ENCODE peak calls at places on chromosomes 13 and 19, in seven cellular contexts. One of them, this sample, is unnamed. For H3K4me1, the result is how much of the 10 kb centered on the place peaks cover.

GRCh38 chr19:6274756-6275155 is 5.0 kb downstream of the MLLT1 start:
- DNase-seq in endothelial cell of umbilical vein: no peak
- DNase-seq in MM.1S: peak
- DNase-seq in GM23248: peak
- DNase-seq in neuronal stem cell: no peak
- DNase-seq in fibroblast of lung: no peak
- DNase-seq in neural progenitor cell: no peak
- DNase-seq in this sample: no peak

GRCh38 chr13:91326156-91326555 is 21.3 kb upstream of the MIR17HG start:
- DNase-seq in endothelial cell of umbilical vein: peak
- DNase-seq in MM.1S: no peak
- DNase-seq in GM23248: no peak
- DNase-seq in neuronal stem cell: no peak
- DNase-seq in fibroblast of lung: no peak
- DNase-seq in neural progenitor cell: no peak
- DNase-seq in this sample: no peak

GRCh38 chr19:5498817-5499535 is 43.8 kb downstream of the ZNRF4 start:
- DNase-seq in endothelial cell of umbilical vein: no peak
- DNase-seq in MM.1S: no peak
- DNase-seq in GM23248: no peak
- DNase-seq in neuronal stem cell: peak
- DNase-seq in fibroblast of lung: no peak
- DNase-seq in neural progenitor cell: peak
- DNase-seq in this sample: no peak

GRCh38 chr13:23289917-23290357 is 109.2 kb downstream of the SGCG start:
- DNase-seq in endothelial cell of umbilical vein: no peak
- DNase-seq in MM.1S: no peak
- DNase-seq in GM23248: peak
- DNase-seq in neuronal stem cell: no peak
- DNase-seq in fibroblast of lung: peak
- DNase-seq in neural progenitor cell: no peak
- DNase-seq in this sample: no peak

GRCh38 chr13:50400930-50401553 is 385.8 kb downstream of the KCNRG start:
- DNase-seq in endothelial cell of umbilical vein: peak
- DNase-seq in MM.1S: no peak
- DNase-seq in GM23248: peak
- DNase-seq in neuronal stem cell: no peak
- DNase-seq in fibroblast of lung: peak
- DNase-seq in neural progenitor cell: no peak
- DNase-seq in this sample: no peak

GRCh38 chr19:1690570-1691307 is 38.3 kb upstream of the TCF3 start:
- DNase-seq in endothelial cell of umbilical vein: no peak
- DNase-seq in MM.1S: no peak
- DNase-seq in GM23248: peak
- DNase-seq in neuronal stem cell: peak
- DNase-seq in fibroblast of lung: no peak
- DNase-seq in neural progenitor cell: peak
- DNase-seq in this sample: peak

GRCh38 chr13:97911311-97912138 is 42.0 kb upstream of the IPO5 start:
- DNase-seq in endothelial cell of umbilical vein: peak
- DNase-seq in MM.1S: peak
- DNase-seq in GM23248: peak
- DNase-seq in neuronal stem cell: no peak
- DNase-seq in fibroblast of lung: no peak
- DNase-seq in neural progenitor cell: peak
- DNase-seq in this sample: peak

GRCh38 chr19:44903602-44904425 is 1.8 kb upstream of the APOE start:
- DNase-seq in endothelial cell of umbilical vein: peak
- DNase-seq in MM.1S: peak
- DNase-seq in GM23248: peak
- DNase-seq in neuronal stem cell: peak
- DNase-seq in fibroblast of lung: peak
- DNase-seq in neural progenitor cell: peak
- DNase-seq in this sample: peak

GRCh38 chr19:3057275-3057714 is 5.0 kb downstream of the TLE5 start:
- DNase-seq in endothelial cell of umbilical vein: no peak
- DNase-seq in MM.1S: no peak
- DNase-seq in GM23248: peak
- DNase-seq in neuronal stem cell: no peak
- DNase-seq in fibroblast of lung: peak
- DNase-seq in neural progenitor cell: no peak
- DNase-seq in this sample: no peak

GRCh38 chr13:37209621-37210020 is 104.2 kb upstream of the CSNK1A1L start:
- DNase-seq in endothelial cell of umbilical vein: no peak
- DNase-seq in MM.1S: no peak
- DNase-seq in GM23248: peak
- DNase-seq in neuronal stem cell: no peak
- DNase-seq in fibroblast of lung: no peak
- DNase-seq in neural progenitor cell: no peak
- DNase-seq in this sample: no peak

GRCh38 chr13:27279506-27279905 is 8.9 kb downstream of the RASL11A start:
- DNase-seq in endothelial cell of umbilical vein: no peak
- DNase-seq in MM.1S: no peak
- DNase-seq in GM23248: no peak
- DNase-seq in neuronal stem cell: no peak
- DNase-seq in fibroblast of lung: no peak
- DNase-seq in neural progenitor cell: no peak
- DNase-seq in this sample: no peak

GRCh38 chr19:54473071-54473941 is at the start of gene CDC42EP5:
- DNase-seq in endothelial cell of umbilical vein: peak
- DNase-seq in MM.1S: no peak
- DNase-seq in GM23248: peak
- DNase-seq in neuronal stem cell: no peak
- DNase-seq in fibroblast of lung: peak
- DNase-seq in neural progenitor cell: peak
- DNase-seq in this sample: no peak

GRCh38 chr13:113520571-113520970 is 30.1 kb upstream of the DCUN1D2 start:
- DNase-seq in endothelial cell of umbilical vein: no peak
- DNase-seq in MM.1S: no peak
- DNase-seq in GM23248: no peak
- DNase-seq in neuronal stem cell: no peak
- DNase-seq in fibroblast of lung: no peak
- DNase-seq in neural progenitor cell: no peak
- DNase-seq in this sample: no peak
- H2AFZ ChIP-seq in endothelial cell of umbilical vein: no peak
- H2AFZ ChIP-seq in MM.1S: no peak
- H2AFZ ChIP-seq in GM23248: no peak
- H2AFZ ChIP-seq in neuronal stem cell: no peak
- H2AFZ ChIP-seq in fibroblast of lung: no peak
- H2AFZ ChIP-seq in neural progenitor cell: no peak
- H2AFZ ChIP-seq in this sample: no peak

DNA sequence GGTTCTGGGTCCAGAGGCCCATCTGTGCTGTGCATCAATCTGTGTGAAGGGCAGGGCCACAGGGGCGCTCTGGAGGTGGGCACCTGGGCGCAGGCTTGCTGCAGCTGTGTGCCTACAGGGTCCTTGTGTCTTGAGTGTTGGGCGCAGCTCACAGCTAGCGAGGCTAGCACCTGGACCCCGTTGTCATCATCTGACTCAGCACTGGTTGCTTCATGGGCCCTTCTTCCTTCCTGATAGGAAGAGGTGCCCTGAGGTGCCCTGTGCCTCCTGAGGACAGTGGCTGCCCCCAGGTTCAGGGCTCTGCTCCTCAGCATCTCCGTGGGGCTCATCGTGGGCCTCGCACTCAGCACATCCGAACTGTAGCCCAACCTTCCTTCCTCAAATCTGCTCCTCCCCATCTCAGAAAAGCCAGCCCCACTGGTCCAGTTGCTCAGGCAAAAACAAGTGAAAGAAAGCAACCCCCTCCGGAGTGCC is 54.8 kb downstream of the GATAD2A start:
- DNase-seq in endothelial cell of umbilical vein: no peak
- DNase-seq in MM.1S: no peak
- DNase-seq in GM23248: peak
- DNase-seq in neuronal stem cell: no peak
- DNase-seq in fibroblast of lung: no peak
- DNase-seq in neural progenitor cell: no peak
- DNase-seq in this sample: peak
- H3K4me1 ChIP-seq in endothelial cell of umbilical vein: half or more
- H3K4me1 ChIP-seq in MM.1S: under half
- H3K4me1 ChIP-seq in GM23248: half or more
- H3K4me1 ChIP-seq in neuronal stem cell: half or more
- H3K4me1 ChIP-seq in fibroblast of lung: half or more
- H3K4me1 ChIP-seq in neural progenitor cell: half or more
- H3K4me1 ChIP-seq in this sample: under half

DNA sequence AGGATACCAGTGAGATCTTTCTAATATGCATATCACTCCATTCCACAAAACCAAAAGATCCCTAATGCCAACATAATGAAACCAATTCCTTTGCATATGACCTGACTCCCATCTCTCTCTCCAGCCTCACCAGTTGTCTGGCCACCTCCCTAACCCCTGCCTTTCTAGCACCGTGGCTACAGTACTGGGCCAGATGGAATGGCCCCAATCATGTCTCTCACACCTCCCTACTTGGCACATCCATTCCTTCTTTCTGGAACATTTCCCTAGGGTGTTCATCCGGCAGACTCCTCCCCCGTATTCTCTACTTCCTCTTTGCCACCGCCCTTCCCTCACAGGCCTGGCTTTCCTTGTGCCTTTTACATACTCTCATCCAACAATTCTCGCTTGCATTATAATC is 62.0 kb downstream of the GPALPP1 start:
- DNase-seq in endothelial cell of umbilical vein: no peak
- DNase-seq in MM.1S: no peak
- DNase-seq in GM23248: no peak
- DNase-seq in neuronal stem cell: no peak
- DNase-seq in fibroblast of lung: no peak
- DNase-seq in neural progenitor cell: no peak
- DNase-seq in this sample: no peak
- H2AFZ ChIP-seq in endothelial cell of umbilical vein: peak
- H2AFZ ChIP-seq in MM.1S: no peak
- H2AFZ ChIP-seq in GM23248: no peak
- H2AFZ ChIP-seq in neuronal stem cell: no peak
- H2AFZ ChIP-seq in fibroblast of lung: no peak
- H2AFZ ChIP-seq in neural progenitor cell: no peak
- H2AFZ ChIP-seq in this sample: no peak

GRCh38 chr19:14476663-14477401 is 1.7 kb upstream of the PTGER1 start:
- DNase-seq in endothelial cell of umbilical vein: no peak
- DNase-seq in MM.1S: no peak
- DNase-seq in GM23248: peak
- DNase-seq in neuronal stem cell: no peak
- DNase-seq in fibroblast of lung: peak
- DNase-seq in neural progenitor cell: no peak
- DNase-seq in this sample: peak
- H3K4me1 ChIP-seq in endothelial cell of umbilical vein: under half
- H3K4me1 ChIP-seq in MM.1S: under half
- H3K4me1 ChIP-seq in GM23248: under half
- H3K4me1 ChIP-seq in neuronal stem cell: under half
- H3K4me1 ChIP-seq in fibroblast of lung: under half
- H3K4me1 ChIP-seq in neural progenitor cell: under half
- H3K4me1 ChIP-seq in this sample: under half

GRCh38 chr19:8001995-8002849 is 3.2 kb downstream of the ELAVL1 start:
- DNase-seq in endothelial cell of umbilical vein: peak
- DNase-seq in MM.1S: peak
- DNase-seq in GM23248: peak
- DNase-seq in neuronal stem cell: peak
- DNase-seq in fibroblast of lung: peak
- DNase-seq in neural progenitor cell: peak
- DNase-seq in this sample: peak

GRCh38 chr19:8004723-8005513 is 523 bp downstream of the ELAVL1 start:
- DNase-seq in endothelial cell of umbilical vein: peak
- DNase-seq in MM.1S: peak
- DNase-seq in GM23248: peak
- DNase-seq in neuronal stem cell: no peak
- DNase-seq in fibroblast of lung: peak
- DNase-seq in neural progenitor cell: no peak
- DNase-seq in this sample: peak

GRCh38 chr19:8001651-8001994 is 3.8 kb downstream of the ELAVL1 start:
- DNase-seq in endothelial cell of umbilical vein: no peak
- DNase-seq in MM.1S: no peak
- DNase-seq in GM23248: peak
- DNase-seq in neuronal stem cell: no peak
- DNase-seq in fibroblast of lung: no peak
- DNase-seq in neural progenitor cell: no peak
- DNase-seq in this sample: no peak

GRCh38 chr19:8004001-8004400 is 1.4 kb downstream of the ELAVL1 start:
- DNase-seq in endothelial cell of umbilical vein: no peak
- DNase-seq in MM.1S: no peak
- DNase-seq in GM23248: no peak
- DNase-seq in neuronal stem cell: no peak
- DNase-seq in fibroblast of lung: no peak
- DNase-seq in neural progenitor cell: no peak
- DNase-seq in this sample: no peak

DNA sequence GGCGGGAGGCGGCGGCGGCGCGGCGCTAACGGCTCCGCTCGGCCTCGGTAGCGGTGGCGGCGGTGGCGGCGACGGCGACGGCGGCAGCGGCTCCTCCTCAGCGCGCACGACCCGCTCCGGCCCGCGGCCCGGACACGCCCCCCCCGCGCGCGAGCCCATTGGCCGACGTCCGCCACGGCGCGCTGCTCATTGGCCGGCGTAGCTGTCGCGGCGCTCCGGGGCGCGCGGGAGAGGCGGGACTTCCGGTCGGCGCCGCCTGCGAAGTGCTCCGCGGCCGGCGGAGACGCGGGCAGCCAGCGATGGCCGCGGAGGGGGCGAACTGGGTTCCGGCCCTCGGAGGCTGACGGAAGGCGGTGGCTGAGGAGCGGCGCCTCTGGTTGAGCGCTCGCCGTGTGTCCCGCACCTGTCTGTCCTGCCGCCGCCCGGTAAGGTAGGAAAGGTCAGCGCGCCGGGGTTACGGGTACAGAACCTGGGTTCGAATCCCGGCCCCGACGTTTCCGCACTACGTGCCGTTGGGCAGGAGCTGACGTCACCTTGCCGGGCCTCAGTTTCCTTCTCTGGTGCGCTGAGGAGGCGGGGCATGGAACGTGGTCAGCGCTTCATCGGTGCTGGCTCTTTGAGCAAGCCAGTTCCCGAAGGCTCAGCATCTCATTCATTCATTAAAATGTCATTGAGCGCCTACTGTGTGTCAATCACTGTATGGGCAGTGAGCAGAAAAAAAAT is at the start of gene ELAVL1:
- DNase-seq in endothelial cell of umbilical vein: peak
- DNase-seq in MM.1S: peak
- DNase-seq in GM23248: peak
- DNase-seq in neuronal stem cell: peak
- DNase-seq in fibroblast of lung: peak
- DNase-seq in neural progenitor cell: peak
- DNase-seq in this sample: peak
- H2AFZ ChIP-seq in endothelial cell of umbilical vein: peak
- H2AFZ ChIP-seq in MM.1S: peak
- H2AFZ ChIP-seq in GM23248: peak
- H2AFZ ChIP-seq in neuronal stem cell: peak
- H2AFZ ChIP-seq in fibroblast of lung: peak
- H2AFZ ChIP-seq in neural progenitor cell: peak
- H2AFZ ChIP-seq in this sample: peak